ENCODE peak calls at places on chromosome 13, in nine cellular contexts. Z, C, Y, N, I, U, G, F and B are unnamed samples.

GRCh38 chr13:110869805-110870706 is 44.8 kb downstream of the ANKRD10 start:
- DNase-seq in U (peak), F (peak), I (no peak), G (peak), Y (no peak), Z (no peak), N (peak), C (peak), B (no peak)

GRCh38 chr13:73035660-73036059 is 23.1 kb upstream of the KLF5 start:
- DNase-seq in G (no peak), U (no peak), N (no peak), F (no peak), Y (no peak), C (no peak), I (no peak), Z (no peak), B (no peak)

GRCh38 chr13:40600145-40600751 is 66.2 kb downstream of the FOXO1 start:
- DNase-seq in C (no peak), Z (no peak), G (no peak), U (no peak), N (peak), F (no peak), Y (no peak), I (no peak), B (no peak)

GRCh38 chr13:24271611-24272451 is 37.5 kb upstream of the C1QTNF9 start:
- DNase-seq in U (peak), Y (peak), Z (no peak), C (peak), G (peak), F (no peak), N (peak), I (peak), B (peak)

GRCh38 chr13:91639316-91639715 is 240.9 kb downstream of the GPC5 start:
- DNase-seq in F (no peak), G (no peak), I (no peak), N (no peak), Y (no peak), C (no peak), U (no peak), Z (no peak), B (no peak)

GRCh38 chr13:74891610-74892009 is 590.4 kb downstream of the TBC1D4 start:
- DNase-seq in G (no peak), Z (no peak), F (no peak), U (no peak), Y (no peak), C (peak), I (no peak), N (no peak), B (no peak)

GRCh38 chr13:30892966-30893365 is 13.1 kb upstream of the MEDAG start:
- DNase-seq in U (peak), Z (no peak), G (peak), I (peak), F (no peak), Y (no peak), C (no peak), N (peak), B (no peak)

GRCh38 chr13:48299591-48299990 is 4.0 kb upstream of the RB1 start:
- DNase-seq in Y (no peak), F (no peak), U (no peak), Z (no peak), C (no peak), G (no peak), I (no peak), N (no peak), B (no peak)

GRCh38 chr13:102550507-102550906 is 46.3 kb upstream of the TPP2 start:
- DNase-seq in Z (no peak), Y (no peak), G (no peak), F (no peak), C (no peak), N (no peak), I (no peak), U (no peak), B (no peak)

GRCh38 chr13:43285891-43286602 is 262.7 kb downstream of the DNAJC15 start:
- DNase-seq in U (no peak), Y (no peak), I (no peak), G (no peak), N (no peak), C (peak), F (no peak), Z (peak), B (no peak)

GRCh38 chr13:30355405-30355741 is 48.0 kb upstream of the KATNAL1 start:
- DNase-seq in Z (no peak), C (no peak), Y (peak), U (no peak), G (no peak), I (peak), N (peak), F (no peak), B (peak)

GRCh38 chr13:49218493-49219051 is 1.6 kb upstream of the MLNR start:
- DNase-seq in Y (no peak), Z (no peak), C (no peak), G (no peak), F (no peak), N (no peak), I (no peak), U (no peak), B (no peak)

GRCh38 chr13:75788494-75788991 is 152.4 kb downstream of the LMO7 start:
- DNase-seq in U (no peak), Z (no peak), F (no peak), G (no peak), Y (no peak), N (no peak), I (no peak), C (peak), B (no peak)

GRCh38 chr13:42992585-42993122 is 613 bp upstream of the EPSTI1 start:
- DNase-seq in I (peak), Z (no peak), F (no peak), U (no peak), Y (peak), C (no peak), G (no peak), N (peak), B (peak)

GRCh38 chr13:114310961-114311360 is 3.3 kb upstream of the CHAMP1 start:
- DNase-seq in N (no peak), F (no peak), Z (no peak), Y (no peak), G (no peak), I (no peak), C (no peak), U (no peak), B (no peak)

GRCh38 chr13:110546933-110547332 is 14.6 kb downstream of the RAB20 start:
- DNase-seq in N (no peak), Z (no peak), I (no peak), U (peak), Y (no peak), G (no peak), F (no peak), C (peak), B (no peak)

GRCh38 chr13:41428155-41428554 is 29.2 kb upstream of the RGCC start:
- DNase-seq in N (peak), G (no peak), F (no peak), U (no peak), Y (peak), I (no peak), Z (no peak), C (no peak), B (peak)

GRCh38 chr13:43878897-43879322 is 630 bp downstream of the CCDC122 start:
- DNase-seq in I (no peak), G (peak), N (peak), Z (no peak), C (peak), F (peak), U (peak), Y (peak), B (no peak)

GRCh38 chr13:44155422-44156293 is 218.0 kb upstream of the SERP2 start:
- DNase-seq in I (no peak), Z (no peak), U (no peak), G (no peak), C (no peak), N (no peak), Y (no peak), F (no peak), B (no peak)

GRCh38 chr13:76677047-76677446 is 209.2 kb downstream of the KCTD12 start:
- DNase-seq in I (no peak), N (no peak), C (peak), Y (no peak), G (no peak), F (no peak), Z (no peak), U (no peak), B (no peak)

GRCh38 chr13:46321494-46322225 is 65.4 kb downstream of the RUBCNL start:
- DNase-seq in I (peak), N (peak), C (peak), Z (peak), U (peak), F (no peak), Y (peak), G (peak), B (peak)

GRCh38 chr13:97272526-97272925 is 50.4 kb downstream of the MBNL2 start:
- DNase-seq in F (no peak), U (no peak), C (no peak), I (no peak), G (no peak), N (no peak), Z (no peak), Y (no peak), B (no peak)

GRCh38 chr13:113635709-113636108 is 22.3 kb downstream of the ATP4B start:
- DNase-seq in U (no peak), C (no peak), G (no peak), Z (no peak), F (no peak), Y (no peak), N (no peak), I (no peak), B (no peak)

GRCh38 chr13:26978081-26978860 is 193.3 kb downstream of the USP12 start:
- DNase-seq in G (no peak), F (no peak), I (no peak), Y (no peak), N (no peak), Z (no peak), C (no peak), U (no peak), B (no peak)

GRCh38 chr13:111590796-111591195 is 270.4 kb downstream of the TEX29 start:
- DNase-seq in N (no peak), Z (no peak), G (no peak), Y (no peak), U (no peak), C (no peak), F (no peak), I (no peak), B (no peak)

GRCh38 chr13:113647351-113648217 is 10.4 kb downstream of the ATP4B start:
- DNase-seq in N (no peak), Z (peak), C (peak), G (peak), Y (no peak), F (no peak), U (peak), I (no peak), B (peak)

GRCh38 chr13:113432509-113433270 is 20.6 kb downstream of the ADPRHL1 start:
- DNase-seq in U (no peak), Y (no peak), Z (no peak), I (no peak), C (no peak), N (no peak), G (no peak), F (no peak), B (no peak)

GRCh38 chr13:107144432-107144831 is 576.5 kb upstream of the ARGLU1 start:
- DNase-seq in Z (peak), I (no peak), G (no peak), Y (no peak), C (no peak), U (no peak), F (no peak), N (no peak), B (no peak)

GRCh38 chr13:102812616-102813287 is 13.8 kb downstream of the BIVM start:
- DNase-seq in F (no peak), G (no peak), I (no peak), N (no peak), Y (no peak), Z (no peak), U (no peak), C (peak), B (no peak)